ENCODE peak calls at places on chromosomes 5 and 9, in nine cellular contexts. F is WTC11; O is left ventricle myocardium inferior; X is A549; B is CD8-positive, alpha-beta T cell; U is fibroblast of mammary gland; D is HCT116; K is fibroblast of the aortic adventitia; L is fibroblast of pulmonary artery. J is an unnamed sample.

GRCh38 chr5:150571836-150572235 is 63.9 kb downstream of the NDST1 start:
- DNase-seq in F (no peak), O (no peak), X (no peak), B (no peak), U (no peak), D (no peak), K (no peak), L (no peak), J (no peak)

GRCh38 chr5:108634251-108634950 is 113.3 kb upstream of the FER start:
- DNase-seq in F (no peak), O (no peak), X (no peak), B (no peak), U (no peak), D (no peak), K (peak; percentile 57), L (peak; percentile 22), J (peak; percentile 38)

GRCh38 chr5:143217065-143217803 is 186.3 kb downstream of the NR3C1 start:
- DNase-seq in F (no peak), O (no peak), X (no peak), B (no peak), U (no peak), D (no peak), K (peak; percentile 64), L (peak; percentile 74), J (peak; percentile 60)

GRCh38 chr5:137888875-137889759 is at the start of gene PKD2L2:
- DNase-seq in F (peak; percentile 83), O (peak; percentile 88), X (peak; percentile 4), B (peak; percentile 76), U (peak; percentile 86), D (no peak), K (peak; percentile 73), L (peak; percentile 91), J (peak; percentile 88)

GRCh38 chr5:145484195-145484594 is 350.9 kb downstream of the PRELID2 start:
- DNase-seq in F (no peak), O (no peak), X (peak; percentile 38), B (no peak), U (peak; percentile 93), D (peak; percentile 78), K (peak; percentile 80), L (peak; percentile 65), J (peak; percentile 65)

GRCh38 chr5:156927545-156927944 is 35.5 kb downstream of the TIMD4 start:
- DNase-seq in F (no peak), O (no peak), X (no peak), B (no peak), U (no peak), D (no peak), K (no peak), L (no peak), J (no peak)

GRCh38 chr5:75057551-75057950 is 5.2 kb upstream of the GCNT4 start:
- DNase-seq in F (no peak), O (no peak), X (no peak), B (no peak), U (no peak), D (no peak), K (no peak), L (no peak), J (no peak)

GRCh38 chr5:94928891-94929290 is 310.4 kb downstream of the SLF1 start:
- DNase-seq in F (no peak), O (no peak), X (no peak), B (no peak), U (no peak), D (no peak), K (peak; percentile 10), L (peak; percentile 40), J (no peak)

GRCh38 chr9:126799051-126799450 is 5.8 kb upstream of the ZBTB43 start:
- DNase-seq in F (no peak), O (no peak), X (no peak), B (no peak), U (no peak), D (no peak), K (no peak), L (no peak), J (no peak)

GRCh38 chr9:84839538-84839937 is 170.0 kb downstream of the NTRK2 start:
- DNase-seq in F (no peak), O (no peak), X (no peak), B (no peak), U (no peak), D (no peak), K (peak; percentile 4), L (no peak), J (peak; percentile 80)

GRCh38 chr5:172903790-172904189 is 55.4 kb upstream of the RPL26L1 start:
- DNase-seq in F (no peak), O (no peak), X (no peak), B (no peak), U (peak; percentile 96), D (peak; percentile 7), K (peak; percentile 93), L (peak; percentile 92), J (peak; percentile 94)

GRCh38 chr9:4286086-4286485 is 13.8 kb downstream of the GLIS3 start:
- DNase-seq in F (no peak), O (no peak), X (no peak), B (no peak), U (no peak), D (no peak), K (no peak), L (no peak), J (no peak)

GRCh38 chr5:64331597-64332277 is 166.1 kb downstream of the RNF180 start:
- DNase-seq in F (no peak), O (peak; percentile 70), X (no peak), B (no peak), U (no peak), D (no peak), K (no peak), L (no peak), J (no peak)

GRCh38 chr9:84781431-84781830 is 111.9 kb downstream of the NTRK2 start:
- DNase-seq in F (peak; percentile 19), O (no peak), X (no peak), B (no peak), U (peak; percentile 2), D (no peak), K (peak; percentile 13), L (peak; percentile 11), J (no peak)

GRCh38 chr5:32542216-32543059 is 42.9 kb upstream of the SUB1 start:
- DNase-seq in F (no peak), O (no peak), X (no peak), B (no peak), U (peak; percentile 81), D (no peak), K (peak; percentile 32), L (peak; percentile 58), J (no peak)

GRCh38 chr9:33751536-33752129 is 43.7 kb upstream of the PRSS3 start:
- DNase-seq in F (no peak), O (no peak), X (no peak), B (no peak), U (no peak), D (no peak), K (no peak), L (no peak), J (no peak)

GRCh38 chr5:151072234-151073025 is 8.4 kb downstream of the TNIP1 start:
- DNase-seq in F (no peak), O (no peak), X (peak; percentile 75), B (no peak), U (peak; percentile 45), D (no peak), K (peak; percentile 46), L (peak; percentile 63), J (peak; percentile 79)

GRCh38 chr5:139689631-139690384 is 41.7 kb downstream of the CXXC5 start:
- DNase-seq in F (peak; percentile 44), O (no peak), X (peak; percentile 35), B (peak; percentile 22), U (no peak), D (no peak), K (peak; percentile 55), L (peak; percentile 63), J (no peak)

GRCh38 chr5:136375920-136376319 is 10.6 kb upstream of the TRPC7 start:
- DNase-seq in F (no peak), O (no peak), X (no peak), B (no peak), U (no peak), D (no peak), K (no peak), L (no peak), J (no peak)

GRCh38 chr9:105054488-105054887 is 126.5 kb upstream of the ABCA1 start:
- DNase-seq in F (no peak), O (no peak), X (no peak), B (no peak), U (peak; percentile 97), D (no peak), K (peak; percentile 73), L (peak; percentile 77), J (peak; percentile 86)

GRCh38 chr9:16316406-16316805 is 554.1 kb downstream of the BNC2 start:
- DNase-seq in F (no peak), O (no peak), X (no peak), B (no peak), U (no peak), D (no peak), K (no peak), L (no peak), J (no peak)

GRCh38 chr9:127583605-127584053 is 28.4 kb upstream of the STXBP1 start:
- DNase-seq in F (no peak), O (no peak), X (no peak), B (no peak), U (peak; percentile 69), D (no peak), K (peak; percentile 99), L (peak; percentile 92), J (peak; percentile 77)

GRCh38 chr9:136223871-136224640 is 19.1 kb upstream of the LHX3 start:
- DNase-seq in F (no peak), O (no peak), X (no peak), B (no peak), U (no peak), D (no peak), K (no peak), L (no peak), J (no peak)

GRCh38 chr5:169088032-169088726 is 212.8 kb downstream of the SLIT3 start:
- DNase-seq in F (no peak), O (no peak), X (no peak), B (no peak), U (no peak), D (no peak), K (no peak), L (no peak), J (no peak)
- TF ChIP-seq CTCF in F (no peak), O (no peak), X (no peak), B (no peak), U (no peak), D (no peak), K (no peak), L (no peak), J (no peak)

GRCh38 chr5:54254482-54255198 is 55.7 kb downstream of the ARL15 start:
- DNase-seq in F (no peak), O (peak; percentile 19), X (no peak), B (no peak), U (peak; percentile 43), D (no peak), K (peak; percentile 60), L (peak; percentile 28), J (no peak)
- TF ChIP-seq CTCF in F (no peak), O (peak; percentile 60), X (peak; percentile 7), B (no peak), U (peak; percentile 29), D (peak; percentile 19), K (peak; percentile 42), L (peak; percentile 13), J (no peak)

GRCh38 chr9:117927354-117927753 is 223.2 kb downstream of the TLR4 start:
- DNase-seq in F (peak; percentile 41), O (no peak), X (no peak), B (no peak), U (no peak), D (no peak), K (no peak), L (no peak), J (no peak)
- TF ChIP-seq CTCF in F (no peak), O (no peak), X (no peak), B (no peak), U (no peak), D (no peak), K (no peak), L (no peak), J (no peak)

GRCh38 chr5:28473531-28474107 is 1435.2 kb upstream of the CDH9 start:
- DNase-seq in F (no peak), O (no peak), X (no peak), B (no peak), U (peak; percentile 1), D (no peak), K (peak; percentile 0), L (peak; percentile 16), J (no peak)
- TF ChIP-seq CTCF in F (no peak), O (no peak), X (peak; percentile 30), B (no peak), U (no peak), D (no peak), K (no peak), L (peak; percentile 19), J (no peak)

J was measured in AG10803.